ENCODE peak calls at places on chromosomes 7 and 10, in nine cellular contexts. M, A, C, U, B, X, I, H and E are unnamed samples.

GRCh38 chr7:25597881-25598456 is 369.7 kb upstream of the NPVF start:
- DNase-seq in X (no peak), C (no peak), I (no peak), H (no peak), A (no peak), B (no peak), M (no peak), U (no peak), E (peak; percentile 56)

GRCh38 chr7:106418094-106418493 is 133.3 kb upstream of the NAMPT start:
- DNase-seq in M (no peak), X (no peak), H (no peak), C (no peak), I (no peak), U (no peak), A (no peak), B (no peak), E (no peak)

GRCh38 chr10:43102063-43102828 is 25.4 kb downstream of the RET start:
- DNase-seq in H (no peak), I (no peak), A (no peak), C (no peak), M (no peak), X (no peak), U (no peak), B (no peak), E (no peak)

GRCh38 chr7:70334883-70335282 is 736.6 kb downstream of the AUTS2 start:
- DNase-seq in B (no peak), M (no peak), A (no peak), H (no peak), U (no peak), I (no peak), C (no peak), X (no peak), E (peak; percentile 15)

GRCh38 chr7:128361463-128362441 is at the start of gene PRRT4:
- DNase-seq in U (peak; percentile 45), A (peak; percentile 70), M (no peak), I (no peak), B (no peak), C (peak; percentile 69), X (peak; percentile 80), H (peak; percentile 50), E (peak; percentile 40)

GRCh38 chr10:47277352-47278151 is 22.4 kb upstream of the GDF10 start:
- DNase-seq in M (no peak), C (no peak), X (no peak), I (no peak), U (no peak), H (no peak), A (no peak), B (no peak), E (no peak)

GRCh38 chr10:11236234-11236633 is 218.6 kb downstream of the CELF2 start:
- DNase-seq in B (no peak), I (no peak), C (no peak), M (no peak), A (no peak), U (no peak), H (no peak), X (no peak), E (no peak)

GRCh38 chr7:39324134-39324760 is 242.0 kb upstream of the YAE1 start:
- DNase-seq in C (no peak), B (no peak), A (no peak), X (no peak), H (no peak), U (no peak), M (no peak), I (no peak), E (no peak)

GRCh38 chr10:129258570-129258969 is 208.5 kb upstream of the MGMT start:
- DNase-seq in I (no peak), C (no peak), B (no peak), X (no peak), H (no peak), A (no peak), M (no peak), U (no peak), E (no peak)

GRCh38 chr10:79994556-79994955 is 45.7 kb upstream of the SFTPD start:
- DNase-seq in X (no peak), B (no peak), M (no peak), U (no peak), A (no peak), I (no peak), C (no peak), H (no peak), E (no peak)

GRCh38 chr10:1962025-1962424 is 224.7 kb upstream of the ADARB2 start:
- DNase-seq in M (no peak), U (no peak), I (no peak), A (no peak), C (no peak), B (no peak), H (no peak), X (no peak), E (no peak)

GRCh38 chr10:119496282-119496681 is 46.2 kb downstream of the RGS10 start:
- DNase-seq in M (no peak), X (no peak), U (no peak), A (no peak), B (no peak), I (no peak), H (no peak), C (no peak), E (no peak)

GRCh38 chr10:132311338-132311939 is 3.7 kb upstream of the STK32C start:
- DNase-seq in U (peak; percentile 61), M (no peak), I (no peak), B (no peak), A (no peak), X (no peak), H (no peak), C (no peak), E (no peak)

GRCh38 chr7:44447874-44448425 is 42.5 kb downstream of the NUDCD3 start:
- DNase-seq in I (no peak), M (no peak), B (no peak), U (no peak), C (no peak), A (no peak), H (no peak), X (no peak), E (no peak)

GRCh38 chr7:142441074-142441403 is 183.2 kb upstream of the PRSS58 start:
- DNase-seq in M (no peak), C (no peak), H (no peak), U (no peak), A (no peak), B (no peak), I (no peak), X (no peak), E (peak; percentile 91)

DNA sequence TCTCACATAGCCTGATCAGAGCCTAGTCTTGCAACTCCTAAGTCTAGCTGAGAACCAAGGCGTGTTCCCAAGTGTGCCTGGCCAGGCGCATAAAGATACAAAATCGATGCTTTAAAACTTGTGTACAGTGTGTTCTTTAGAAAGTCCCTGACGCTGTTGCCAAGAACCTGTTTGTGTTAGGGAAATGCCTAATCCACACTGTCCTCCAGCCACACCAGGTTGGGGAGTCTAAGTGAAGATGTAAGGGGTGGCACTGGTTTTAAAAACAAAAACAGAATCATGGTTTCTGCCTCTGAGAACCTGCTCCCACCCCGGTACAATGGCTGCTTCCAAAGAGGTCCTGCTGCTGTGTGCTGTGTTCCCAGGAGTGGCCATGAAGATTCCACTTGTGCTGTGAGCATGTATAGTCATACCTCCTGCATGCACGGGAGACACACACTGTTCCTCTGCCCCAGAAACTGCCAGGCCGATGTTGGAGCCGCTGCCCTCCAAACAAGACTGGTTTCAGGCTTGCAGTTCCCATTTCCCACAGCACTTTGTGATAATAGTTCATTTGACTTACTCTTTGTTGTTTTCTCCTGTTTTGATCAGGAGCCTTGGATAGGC is 88.5 kb downstream of the CCNY start:
- DNase-seq in I (no peak), B (no peak), H (no peak), X (no peak), U (no peak), C (no peak), A (no peak), M (no peak), E (no peak)
- H3K4me1 ChIP-seq in I (no peaks in the 10 kb centered on the region), B (peaks cover 6% of the 10 kb centered on the region), H (peaks cover 54% of the 10 kb centered on the region), X (peaks cover 47% of the 10 kb centered on the region), U (peaks cover 67% of the 10 kb centered on the region), C (no peaks in the 10 kb centered on the region), A (peaks cover 78% of the 10 kb centered on the region), M (peaks cover 34% of the 10 kb centered on the region), E (no peaks in the 10 kb centered on the region)

DNA sequence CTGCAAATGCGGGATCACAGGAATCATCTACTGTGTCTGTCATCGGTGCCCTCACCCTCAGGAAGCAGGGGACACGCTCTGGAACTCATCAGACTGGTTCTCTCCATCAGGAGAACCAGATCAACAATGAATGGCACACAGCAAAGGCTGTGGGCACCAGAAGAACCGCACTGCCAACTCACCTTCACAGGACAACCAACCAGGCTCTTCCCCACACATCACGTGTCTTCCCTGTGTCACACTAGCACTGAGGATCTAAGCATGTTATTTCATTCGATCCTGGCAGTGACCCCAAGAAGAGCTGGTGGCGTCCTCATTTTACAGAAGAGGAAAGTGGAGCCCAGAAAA is 106.1 kb downstream of the TNS3 start:
- DNase-seq in B (no peak), X (no peak), C (no peak), M (no peak), H (no peak), A (no peak), U (no peak), I (no peak), E (peak; percentile 71)
- H3K4me1 ChIP-seq in B (no peaks in the 10 kb centered on the region), X (peaks cover 14% of the 10 kb centered on the region), C (peaks cover 4% of the 10 kb centered on the region), M (peaks cover 89% of the 10 kb centered on the region), H (peaks cover 10% of the 10 kb centered on the region), A (peaks cover 51% of the 10 kb centered on the region), U (peaks cover 100% of the 10 kb centered on the region), I (peaks cover 40% of the 10 kb centered on the region), E (peaks cover 50% of the 10 kb centered on the region)

DNA sequence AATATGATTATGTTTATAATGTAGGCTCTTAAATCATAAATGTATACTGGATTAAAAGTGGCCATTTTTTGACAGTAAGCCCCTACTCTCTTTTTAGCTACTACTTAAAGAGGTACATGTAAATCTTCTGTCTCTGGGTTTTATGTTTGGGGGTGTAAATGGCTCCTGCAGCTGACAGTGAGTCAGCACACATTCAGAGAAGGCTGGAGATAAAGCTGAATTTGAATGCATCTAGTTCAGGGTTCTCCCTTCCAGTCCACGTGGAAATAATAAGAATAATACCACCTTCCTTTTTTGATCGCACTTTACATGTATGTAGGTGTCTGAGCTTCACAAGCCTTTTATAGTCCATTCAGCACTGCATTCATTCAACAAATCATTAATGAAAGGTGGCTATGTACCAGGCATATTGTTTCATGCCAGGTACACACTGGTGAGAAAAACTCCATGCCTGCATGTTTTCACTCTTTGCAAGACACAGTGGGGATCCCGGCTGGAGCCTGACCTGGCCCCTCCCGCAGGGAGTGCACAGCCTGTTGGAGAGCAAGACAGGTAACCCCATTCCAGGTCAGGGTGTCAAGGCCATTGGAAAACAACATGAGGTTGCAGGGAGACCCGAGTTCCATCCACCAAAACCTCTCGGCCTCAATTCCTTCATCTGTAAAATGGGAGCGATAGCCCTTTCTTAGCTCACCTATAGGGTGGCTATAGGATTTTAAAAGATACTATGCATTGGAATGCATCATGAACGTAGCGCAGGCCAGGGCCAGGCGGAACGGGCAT is 107.5 kb upstream of the ANLN start:
- DNase-seq in H (no peak), A (no peak), U (no peak), I (no peak), C (no peak), M (no peak), B (no peak), X (no peak), E (no peak)
- H3K4me1 ChIP-seq in H (peaks cover 24% of the 10 kb centered on the region), A (peaks cover 78% of the 10 kb centered on the region), U (peaks cover 71% of the 10 kb centered on the region), I (peaks cover 60% of the 10 kb centered on the region), C (peaks cover 18% of the 10 kb centered on the region), M (peaks cover 99% of the 10 kb centered on the region), B (peaks cover 44% of the 10 kb centered on the region), X (peaks cover 15% of the 10 kb centered on the region), E (no peaks in the 10 kb centered on the region)

DNA sequence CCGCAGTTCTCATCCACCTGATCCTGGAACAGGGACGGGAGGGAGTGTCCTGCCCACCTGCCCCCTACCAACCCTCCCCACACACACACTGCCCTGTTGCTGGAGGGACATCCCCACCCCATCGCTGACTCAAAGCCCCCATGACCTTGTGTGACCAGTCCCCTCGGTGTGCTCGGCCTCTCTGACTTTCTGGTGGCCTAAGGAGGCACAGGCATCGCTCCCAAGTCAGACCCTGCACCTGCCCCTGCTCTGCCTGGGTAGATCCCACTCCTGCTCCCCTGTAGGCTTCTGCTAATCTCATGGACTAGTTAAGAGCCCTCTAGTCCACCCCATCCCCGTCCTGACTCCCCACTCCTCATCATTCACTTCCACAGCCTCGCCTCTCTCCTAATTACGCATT is 58.8 kb upstream of the DOCK1 start:
- DNase-seq in H (no peak), X (no peak), U (no peak), C (no peak), I (no peak), B (no peak), A (no peak), M (no peak), E (no peak)
- H3K4me1 ChIP-seq in H (no peaks in the 10 kb centered on the region), X (no peaks in the 10 kb centered on the region), U (no peaks in the 10 kb centered on the region), C (no peaks in the 10 kb centered on the region), I (no peaks in the 10 kb centered on the region), B (no peaks in the 10 kb centered on the region), A (no peaks in the 10 kb centered on the region), M (no peaks in the 10 kb centered on the region), E (no peaks in the 10 kb centered on the region)